ENCODE peak calls at places on chromosomes 1 and 21, in eight cellular contexts. V is activated CD4-positive, alpha-beta T cell treated with anti-CD3 and anti-CD28 coated beads, Interleukin-2, amount 50 U/mL, for 24 hours; G is Panc1; H is activated naive CD4-positive, alpha-beta T cell treated with anti-CD3 and anti-CD28 coated beads for 36 hours; A is HEK293T; B is EH; Y is chondrocyte; I is mesothelial cell of epicardium. J is an unnamed sample.

GRCh38 chr21:36069713-36070573 is at the start of gene CBR1:
- DNase-seq in Y (peak; percentile 94), V (peak; percentile 88), G (no peak), B (peak; percentile 95), H (peak; percentile 92), I (peak; percentile 45), A (peak; percentile 93), J (peak; percentile 90)

GRCh38 chr21:33844104-33844889 is 71.3 kb downstream of the ATP5PO start:
- DNase-seq in H (no peak), B (peak; percentile 95), I (no peak), V (no peak), A (no peak), Y (peak; percentile 67), G (no peak), J (no peak)

GRCh38 chr1:31335007-31335406 is 37.9 kb downstream of the FABP3 start:
- DNase-seq in G (peak; percentile 22), B (peak; percentile 62), V (no peak), Y (no peak), H (no peak), A (peak; percentile 42), I (no peak), J (no peak)

GRCh38 chr1:53703174-53703573 is 35.8 kb downstream of the GLIS1 start:
- DNase-seq in G (no peak), A (no peak), I (no peak), Y (no peak), V (no peak), B (no peak), H (no peak), J (no peak)

GRCh38 chr1:99935534-99935933 is 34.3 kb upstream of the SLC35A3 start:
- DNase-seq in H (no peak), I (no peak), B (no peak), Y (no peak), A (no peak), V (no peak), G (no peak), J (no peak)

GRCh38 chr1:172239894-172240293 is 180.6 kb upstream of the C1orf105 start:
- DNase-seq in I (no peak), H (no peak), Y (no peak), B (no peak), G (no peak), V (no peak), A (no peak), J (no peak)

GRCh38 chr1:11534846-11535245 is 55.9 kb downstream of the DISP3 start:
- DNase-seq in H (no peak), V (no peak), A (no peak), G (no peak), Y (peak; percentile 85), B (no peak), I (no peak), J (no peak)

GRCh38 chr1:182189535-182190066 is 128.1 kb upstream of the ZNF648 start:
- DNase-seq in V (no peak), I (no peak), G (no peak), Y (no peak), H (no peak), A (no peak), B (peak; percentile 13), J (no peak)

GRCh38 chr1:30314591-30314990 is 408.8 kb downstream of the MATN1 start:
- DNase-seq in I (no peak), B (no peak), H (no peak), V (no peak), A (no peak), G (no peak), Y (no peak), J (no peak)

GRCh38 chr21:22342855-22343254 is 1344.6 kb downstream of the NCAM2 start:
- DNase-seq in A (no peak), I (no peak), V (no peak), G (no peak), Y (no peak), B (no peak), H (no peak), J (no peak)

GRCh38 chr1:196515904-196516303 is 92.3 kb downstream of the KCNT2 start:
- DNase-seq in H (no peak), Y (no peak), G (no peak), V (no peak), A (no peak), B (no peak), I (no peak), J (no peak)

GRCh38 chr1:163195728-163196448 is 6.8 kb downstream of the RGS5 start:
- DNase-seq in H (no peak), Y (no peak), A (no peak), V (no peak), I (no peak), G (no peak), B (no peak), J (no peak)

GRCh38 chr1:174116042-174116441 is 43.3 kb upstream of the RABGAP1L start:
- DNase-seq in Y (no peak), V (no peak), I (no peak), B (no peak), G (no peak), H (no peak), A (no peak), J (no peak)

GRCh38 chr1:185069202-185069601 is 23.8 kb downstream of the RNF2 start:
- DNase-seq in I (no peak), B (no peak), V (no peak), H (no peak), G (no peak), A (no peak), Y (no peak), J (no peak)

GRCh38 chr1:198298653-198299052 is 141.9 kb downstream of the NEK7 start:
- DNase-seq in A (no peak), I (no peak), Y (no peak), B (no peak), V (no peak), G (no peak), H (no peak), J (no peak)

GRCh38 chr1:915295-916172 is 8.2 kb upstream of the SAMD11 start:
- DNase-seq in B (no peak), H (no peak), Y (peak; percentile 87), G (no peak), I (no peak), V (no peak), A (no peak), J (no peak)

GRCh38 chr1:204894031-204894430 is 23.4 kb downstream of the NFASC start:
- DNase-seq in I (no peak), Y (no peak), B (peak; percentile 66), H (no peak), A (no peak), G (no peak), V (no peak), J (no peak)

GRCh38 chr1:69511426-69512192 is 56.1 kb upstream of the LRRC7 start:
- DNase-seq in A (no peak), V (no peak), G (no peak), I (no peak), B (peak; percentile 58), H (no peak), Y (no peak), J (no peak)

GRCh38 chr1:226110249-226111108 is 48.0 kb downstream of the H3-3A start:
- DNase-seq in Y (no peak), I (peak; percentile 56), H (peak; percentile 70), G (no peak), V (peak; percentile 25), A (peak; percentile 69), B (peak; percentile 69), J (peak; percentile 94)

GRCh38 chr1:22048351-22049192 is 3.9 kb upstream of the CDC42 start:
- DNase-seq in H (peak; percentile 68), I (no peak), V (peak; percentile 50), B (peak; percentile 35), Y (no peak), G (no peak), A (no peak), J (peak; percentile 54)

GRCh38 chr1:10104844-10105243 is 72.1 kb downstream of the UBE4B start:
- DNase-seq in G (no peak), Y (no peak), V (no peak), I (no peak), B (no peak), A (no peak), H (no peak), J (no peak)

GRCh38 chr1:226664413-226665101 is 74.5 kb downstream of the ITPKB start:
- DNase-seq in V (no peak), Y (no peak), I (no peak), B (peak; percentile 95), A (no peak), G (no peak), H (no peak), J (no peak)

GRCh38 chr1:44408181-44409018 is 3.3 kb downstream of the RNF220 start:
- DNase-seq in I (no peak), Y (no peak), B (peak; percentile 11), V (no peak), G (no peak), A (peak; percentile 47), H (no peak), J (no peak)

GRCh38 chr1:160773088-160773487 is 22.9 kb upstream of the LY9 start:
- DNase-seq in V (no peak), A (no peak), Y (no peak), G (no peak), H (no peak), B (no peak), I (no peak), J (no peak)

GRCh38 chr1:51515312-51515960 is 3.6 kb downstream of the EPS15 start:
- DNase-seq in V (no peak), A (no peak), G (no peak), H (no peak), B (no peak), I (no peak), Y (no peak), J (no peak)

GRCh38 chr1:46806196-46807020 is 7.6 kb downstream of the CYP4B1 start:
- DNase-seq in A (no peak), I (no peak), B (no peak), G (no peak), Y (no peak), H (no peak), V (no peak), J (no peak)

GRCh38 chr1:85078903-85079302 is 30.6 kb upstream of the MCOLN3 start:
- DNase-seq in H (no peak), A (peak; percentile 40), I (no peak), B (peak; percentile 32), V (no peak), Y (no peak), G (no peak), J (no peak)

GRCh38 chr1:221272940-221273339 is 393.7 kb downstream of the HLX start:
- DNase-seq in B (no peak), V (no peak), G (no peak), H (no peak), Y (no peak), I (no peak), A (no peak), J (no peak)

GRCh38 chr1:214683596-214683995 is 80.6 kb downstream of the CENPF start:
- DNase-seq in B (no peak), H (no peak), I (no peak), Y (no peak), V (no peak), G (no peak), A (no peak), J (no peak)

GRCh38 chr1:205137901-205138300 is 16.1 kb upstream of the RBBP5 start:
- DNase-seq in A (no peak), V (no peak), G (no peak), I (no peak), B (no peak), H (no peak), Y (no peak), J (no peak)

GRCh38 chr1:232937741-232938375 is 12.6 kb upstream of the NTPCR start:
- DNase-seq in V (no peak), B (no peak), H (no peak), A (no peak), Y (no peak), G (no peak), I (no peak), J (no peak)